ENCODE peak calls at places on chromosomes 3 and 15, in four cellular contexts. M is A172; V is NCI-H69; Y is activated naive CD8-positive, alpha-beta T cell treated with anti-CD3 and anti-CD28 coated beads for 36 hours. U is an unnamed sample.

GRCh38 chr15:31387483-31388118 is 61.0 kb downstream of the KLF13 start:
- DNase-seq in M (peak), V (peak), Y (peak), U (peak)

GRCh38 chr15:70244978-70245542 is 147.3 kb upstream of the TLE3 start:
- DNase-seq in M (no peak), V (no peak), Y (no peak), U (no peak)

GRCh38 chr3:183533410-183534132 is 21.9 kb downstream of the KLHL6 start:
- DNase-seq in M (peak), V (no peak), Y (no peak), U (no peak)

GRCh38 chr3:52136513-52136912 is 17.7 kb downstream of the POC1A start:
- DNase-seq in M (no peak), V (no peak), Y (no peak), U (no peak)

GRCh38 chr15:96115642-96116041 is 214.9 kb upstream of the NR2F2 start:
- DNase-seq in M (peak), V (no peak), Y (no peak), U (no peak)

GRCh38 chr3:65548848-65549625 is 489.7 kb downstream of the MAGI1 start:
- DNase-seq in M (no peak), V (peak), Y (no peak), U (no peak)

GRCh38 chr3:156553705-156554356 is 1.1 kb downstream of the SSR3 start:
- DNase-seq in M (peak), V (peak), Y (no peak), U (no peak)

GRCh38 chr3:30352919-30353318 is 253.5 kb upstream of the TGFBR2 start:
- DNase-seq in M (no peak), V (peak), Y (no peak), U (no peak)

GRCh38 chr15:76936671-76937070 is 5.1 kb downstream of the RCN2 start:
- DNase-seq in M (no peak), V (no peak), Y (no peak), U (no peak)

GRCh38 chr3:107377151-107377550 is at the start of gene CCDC54:
- DNase-seq in M (no peak), V (no peak), Y (no peak), U (no peak)

GRCh38 chr3:179355996-179356395 is 8.5 kb downstream of the MFN1 start:
- DNase-seq in M (no peak), V (no peak), Y (no peak), U (no peak)

GRCh38 chr3:126270145-126270811 is 86.9 kb downstream of the KLF15 start:
- DNase-seq in M (no peak), V (peak), Y (no peak), U (no peak)

GRCh38 chr3:113250566-113250965 is 39.2 kb downstream of the BOC start:
- DNase-seq in M (no peak), V (no peak), Y (no peak), U (no peak)

GRCh38 chr3:31562525-31562924 is 29.8 kb downstream of the STT3B start:
- DNase-seq in M (no peak), V (no peak), Y (peak), U (no peak)

GRCh38 chr3:48662753-48663488 is at the start of gene CELSR3:
- DNase-seq in M (peak), V (peak), Y (peak), U (peak)

GRCh38 chr3:41120461-41120860 is 78.8 kb upstream of the CTNNB1 start:
- DNase-seq in M (no peak), V (no peak), Y (no peak), U (no peak)

U was measured in NCI-H2171 treated with DMSO at 0.1 percent for 48 hours.